ENCODE peak calls at places on chromosomes 12 and 14, in eight cellular contexts. O is activated CD4-positive, alpha-beta T cell treated with anti-CD3 and anti-CD28 coated beads, Interleukin-2, amount 50 U/mL, for 1 hour; A is cardiac fibroblast; K is HFFc6; W is stimulated activated CD4-positive, alpha-beta T cell treated with anti-CD3 and anti-CD28 coated beads, Interleukin-2, amount 100 ng/mL, for 48 hours; Q is Panc1; R is midbrain; Z is NCI-H510A. D is an unnamed sample.
A peak's percentile ranks its signal among the peaks of the same experiment; 100 is the strongest.

GRCh38 chr14:58731465-58732330 is 93.9 kb downstream of the DACT1 start:
- DNase-seq in O (no peak), A (peak; percentile 99), K (peak; percentile 99), W (no peak), Q (no peak), R (no peak), Z (no peak), D (peak; percentile 96)

GRCh38 chr12:122204829-122205589 is 1.5 kb downstream of the B3GNT4 start:
- DNase-seq in O (no peak), A (no peak), K (no peak), W (no peak), Q (no peak), R (no peak), Z (no peak), D (no peak)

GRCh38 chr12:116135209-116135930 is 142.1 kb downstream of the MED13L start:
- DNase-seq in O (no peak), A (peak; percentile 85), K (peak; percentile 64), W (no peak), Q (no peak), R (no peak), Z (peak; percentile 42), D (peak; percentile 28)

GRCh38 chr12:75684678-75685620 is 173.5 kb upstream of the KRR1 start:
- DNase-seq in O (no peak), A (peak; percentile 87), K (peak; percentile 75), W (no peak), Q (no peak), R (no peak), Z (no peak), D (peak; percentile 23)

GRCh38 chr12:61250303-61250702 is 1009.9 kb upstream of the USP15 start:
- DNase-seq in O (no peak), A (no peak), K (no peak), W (no peak), Q (no peak), R (no peak), Z (no peak), D (no peak)

GRCh38 chr12:84561362-84561761 is 351.2 kb downstream of the SLC6A15 start:
- DNase-seq in O (no peak), A (no peak), K (no peak), W (no peak), Q (no peak), R (no peak), Z (no peak), D (no peak)

GRCh38 chr14:88618476-88618875 is 55.6 kb downstream of the ZC3H14 start:
- DNase-seq in O (no peak), A (no peak), K (no peak), W (no peak), Q (no peak), R (no peak), Z (no peak), D (no peak)

GRCh38 chr12:100576311-100577036 is 3.0 kb downstream of the GAS2L3 start:
- DNase-seq in O (no peak), A (peak; percentile 90), K (peak; percentile 84), W (no peak), Q (peak; percentile 60), R (no peak), Z (no peak), D (peak; percentile 75)

GRCh38 chr14:100780646-100781355 is 45.1 kb upstream of the MEG3 start:
- DNase-seq in O (no peak), A (no peak), K (no peak), W (no peak), Q (no peak), R (no peak), Z (no peak), D (no peak)

D was measured in H4.